ENCODE peak calls at places on chromosomes 12 and 14, in nine cellular contexts. C is heart left ventricle, H is AG04449, K is fibroblast of mammary gland, Y is uterus, N is cardiac muscle cell, I is suprapubic skin, W is astrocyte of the spinal cord, U is mammary epithelial cell. A is an unnamed sample.

GRCh38 chr14:54108481-54109471 is 152.2 kb upstream of the BMP4 start:
- DNase-seq in W (peak), K (peak), Y (no peak), I (no peak), H (peak), N (peak), U (peak), C (no peak), A (peak)

GRCh38 chr12:105523164-105524057 is 192.9 kb downstream of the C12orf75 start:
- DNase-seq in K (peak), N (peak), Y (peak), H (peak), C (peak), U (no peak), I (peak), W (peak), A (peak)

GRCh38 chr12:22500100-22500499 is 44.2 kb downstream of the C2CD5 start:
- DNase-seq in U (no peak), K (no peak), H (no peak), N (no peak), W (no peak), C (no peak), Y (no peak), I (no peak), A (no peak)

GRCh38 chr14:49962616-49963015 is 69.7 kb downstream of the ARF6 start:
- DNase-seq in W (no peak), H (no peak), Y (no peak), C (no peak), U (peak), N (no peak), K (peak), I (no peak), A (no peak)

GRCh38 chr12:6383572-6384498 is at the start of gene LTBR:
- DNase-seq in K (peak), I (peak), N (peak), C (peak), U (peak), H (peak), Y (peak), W (peak), A (peak)

GRCh38 chr12:19462441-19462840 is 23.1 kb downstream of the AEBP2 start:
- DNase-seq in U (no peak), I (no peak), W (no peak), H (no peak), N (peak), C (no peak), Y (no peak), K (peak), A (peak)

GRCh38 chr12:45089417-45089816 is 38.5 kb upstream of the DBX2 start:
- DNase-seq in K (no peak), U (no peak), N (no peak), C (no peak), Y (no peak), I (no peak), W (no peak), H (no peak), A (no peak)

GRCh38 chr12:84070311-84070710 is 842.3 kb downstream of the SLC6A15 start:
- DNase-seq in N (peak), K (peak), Y (peak), C (peak), H (peak), W (peak), U (no peak), I (peak), A (peak)

GRCh38 chr12:113844495-113845175 is 121.5 kb downstream of the RBM19 start:
- DNase-seq in H (no peak), W (no peak), U (no peak), C (no peak), K (no peak), I (no peak), Y (no peak), N (no peak), A (peak)

DNA sequence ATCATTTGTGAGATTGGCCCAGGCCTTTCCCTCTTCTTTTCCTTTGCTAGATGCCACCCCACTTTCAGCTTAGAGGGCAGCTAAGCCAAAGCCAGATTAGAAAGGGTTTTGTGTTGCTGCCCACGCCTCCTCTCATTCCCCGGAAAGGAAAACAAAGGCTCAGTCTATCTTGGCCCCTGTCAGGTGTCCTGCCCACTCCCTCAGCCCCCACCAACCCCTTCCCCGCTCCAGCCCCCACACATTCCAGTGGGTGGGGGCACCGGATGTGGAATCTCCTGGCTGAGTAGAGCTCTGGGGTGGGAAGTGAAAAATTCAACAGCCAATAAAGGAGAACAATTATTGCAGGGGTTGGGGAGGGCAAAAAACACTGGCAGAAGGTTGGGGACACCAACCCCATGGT is 2.2 kb upstream of the RDH5 start:
- DNase-seq in H (no peak), Y (no peak), I (no peak), N (peak), C (peak), W (no peak), U (no peak), K (no peak), A (no peak)
- H3K4me3 ChIP-seq in H (peak), Y (no peak), I (no peak), N (no peak), C (no peak), W (no peak), U (no peak), K (no peak), A (peak)

DNA sequence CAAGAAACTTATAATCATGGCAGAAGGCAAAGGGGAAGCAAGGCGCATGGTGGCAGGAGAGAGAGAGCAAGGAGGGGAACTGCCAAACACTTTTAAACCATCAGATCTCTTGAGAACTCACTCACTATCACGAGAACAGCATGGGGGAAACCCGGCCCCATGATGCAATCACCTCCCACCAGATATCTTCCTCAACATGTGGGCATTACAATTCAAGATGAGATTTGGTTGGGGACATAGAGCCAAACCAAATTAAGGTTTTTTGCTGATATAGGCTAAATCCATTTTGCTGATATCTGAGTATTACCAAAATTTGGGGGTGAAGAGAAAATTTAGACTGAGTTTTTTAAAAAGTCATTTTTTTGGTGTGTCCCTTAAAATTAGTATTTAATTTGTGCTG is 54.9 kb upstream of the TMX1 start:
- DNase-seq in I (no peak), W (no peak), U (no peak), K (no peak), N (no peak), C (no peak), Y (no peak), H (no peak), A (no peak)
- TF ChIP-seq CTCF in I (no peak), W (no peak), U (no peak), K (no peak), N (no peak), C (no peak), Y (no peak), H (no peak), A (no peak)

GRCh38 chr12:92356405-92356804 is 210.8 kb upstream of the BTG1 start:
- DNase-seq in H (no peak), Y (no peak), C (no peak), I (no peak), K (peak), W (no peak), N (no peak), U (peak), A (no peak)
- H3K4me3 ChIP-seq in H (no peak), Y (no peak), C (no peak), I (no peak), K (no peak), W (no peak), N (no peak), U (no peak), A (no peak)

GRCh38 chr12:58247633-58248032 is 306.3 kb downstream of the ATP23 start:
- DNase-seq in U (no peak), I (no peak), Y (no peak), W (no peak), K (no peak), C (no peak), N (no peak), H (no peak), A (no peak)
- TF ChIP-seq CTCF in U (no peak), I (no peak), Y (no peak), W (peak), K (peak), C (no peak), N (no peak), H (no peak), A (peak)

GRCh38 chr14:100222219-100223093 is 16.5 kb upstream of the YY1 start:
- DNase-seq in U (no peak), Y (no peak), W (no peak), I (no peak), C (no peak), N (no peak), K (no peak), H (no peak), A (no peak)
- H3K4me3 ChIP-seq in U (no peak), Y (peak), W (peak), I (peak), C (peak), N (peak), K (peak), H (peak), A (peak)

GRCh38 chr12:26017484-26018211 is 59.2 kb downstream of the RASSF8 start:
- DNase-seq in C (peak), Y (no peak), K (peak), W (no peak), H (no peak), U (peak), I (no peak), N (peak), A (no peak)
- TF ChIP-seq CTCF in C (peak), Y (peak), K (peak), W (peak), H (peak), U (peak), I (no peak), N (peak), A (peak)

DNA sequence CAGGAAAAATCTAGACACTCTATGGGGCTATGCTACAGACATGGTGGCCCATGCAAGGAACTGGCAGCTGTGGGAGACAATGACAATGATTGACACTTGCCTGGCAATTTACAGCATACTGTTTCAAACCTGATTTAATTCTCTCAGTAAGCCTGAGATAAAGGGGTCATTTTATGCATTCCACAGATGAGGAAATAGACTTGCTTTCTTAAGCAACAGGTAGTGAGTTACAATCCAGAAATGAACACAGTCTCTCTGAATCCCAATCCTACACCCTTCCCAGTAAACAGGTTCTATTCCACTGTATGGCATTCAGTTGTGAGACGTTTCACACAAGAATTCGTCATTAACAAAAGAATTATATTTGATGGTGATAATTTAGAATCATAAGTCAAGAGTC is 15.5 kb upstream of the PCNX1 start:
- DNase-seq in Y (no peak), W (no peak), I (no peak), N (peak), H (no peak), C (no peak), K (no peak), U (no peak), A (no peak)
- H3K4me3 ChIP-seq in Y (no peak), W (no peak), I (no peak), N (no peak), H (no peak), C (no peak), K (no peak), U (no peak), A (no peak)

GRCh38 chr12:48105867-48106563 is at the start of gene SENP1:
- DNase-seq in K (peak), W (peak), N (peak), C (peak), H (no peak), U (peak), I (peak), Y (peak), A (peak)
- TF ChIP-seq CTCF in K (peak), W (peak), N (peak), C (peak), H (no peak), U (no peak), I (peak), Y (peak), A (peak)

GRCh38 chr14:80930836-80931389 is 10.6 kb downstream of the CEP128 start:
- DNase-seq in N (peak), U (peak), H (peak), C (no peak), Y (no peak), K (peak), I (no peak), W (peak), A (peak)
- H3K4me3 ChIP-seq in N (no peak), U (peak), H (peak), C (no peak), Y (no peak), K (no peak), I (no peak), W (no peak), A (no peak)

GRCh38 chr14:96858643-96859042 is 61.5 kb downstream of the VRK1 start:
- DNase-seq in N (no peak), H (no peak), W (no peak), K (no peak), I (no peak), Y (no peak), U (no peak), C (no peak), A (no peak)

GRCh38 chr14:96851694-96852381 is 54.7 kb downstream of the VRK1 start:
- DNase-seq in W (no peak), C (no peak), N (no peak), K (peak), Y (no peak), I (no peak), U (peak), H (no peak), A (no peak)

GRCh38 chr14:96847451-96847850 is 50.3 kb downstream of the VRK1 start:
- DNase-seq in Y (no peak), I (no peak), U (no peak), N (no peak), C (no peak), K (no peak), H (no peak), W (no peak), A (no peak)

DNA sequence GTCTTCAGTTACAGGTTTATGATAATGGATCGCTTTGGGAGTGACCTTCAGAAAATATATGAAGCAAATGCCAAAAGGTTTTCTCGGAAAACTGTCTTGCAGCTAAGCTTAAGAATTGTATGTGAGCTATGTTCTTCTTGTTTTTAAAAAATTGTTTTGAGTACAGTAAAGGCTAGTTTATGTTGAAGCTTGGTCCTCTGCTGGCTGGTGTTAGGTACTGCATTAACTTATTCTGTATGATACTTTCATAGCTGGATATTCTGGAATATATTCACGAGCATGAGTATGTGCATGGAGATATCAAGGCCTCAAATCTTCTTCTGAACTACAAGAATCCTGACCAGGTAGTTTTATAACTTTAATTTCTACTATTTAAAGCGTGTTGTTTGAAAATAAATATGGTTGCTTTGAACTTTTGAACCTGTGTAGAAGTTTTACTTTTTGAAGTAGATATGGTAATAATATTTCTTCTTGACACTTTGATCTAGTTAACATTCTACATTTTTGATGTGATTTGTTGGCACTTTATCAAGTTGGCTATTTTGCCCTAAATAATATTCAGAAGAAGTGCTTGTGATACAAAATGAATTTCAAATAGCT is 55.7 kb downstream of the VRK1 start:
- DNase-seq in I (no peak), K (peak), H (peak), C (no peak), Y (no peak), U (peak), N (peak), W (peak), A (peak)
- TF ChIP-seq CTCF in I (peak), K (peak), H (peak), C (peak), Y (peak), U (peak), N (peak), W (peak), A (peak)

A was measured in brain microvascular endothelial cell.